ENCODE peak calls at places on chromosomes 1 and 21, in six cellular contexts. V is ovary; S is stimulated activated CD8-positive, alpha-beta memory T cell treated with anti-CD3 and anti-CD28 coated beads, Interleukin-4, amount 100 ng/mL, for 4 hours; C is CD8-positive, alpha-beta T cell; R is GOT3; D is stimulated activated CD4-positive, alpha-beta T cell treated with anti-CD3 and anti-CD28 coated beads, Interleukin-12 subunit alpha, Interleukin-12 subunit beta, amount 100 ng/mL, for 4 hours. J is an unnamed sample.

GRCh38 chr21:32562915-32563314 is 22.4 kb downstream of the TCP10L start:
- DNase-seq in V (no peak), S (no peak), C (no peak), R (no peak), D (no peak), J (no peak)

GRCh38 chr1:100736766-100737165 is 17.2 kb downstream of the VCAM1 start:
- DNase-seq in V (no peak), S (no peak), C (no peak), R (no peak), D (no peak), J (no peak)

GRCh38 chr1:9827558-9828185 is 3.9 kb upstream of the CLSTN1 start:
- DNase-seq in V (no peak), S (no peak), C (no peak), R (no peak), D (no peak), J (no peak)

GRCh38 chr21:38346286-38346685 is 89.5 kb downstream of the KCNJ15 start:
- DNase-seq in V (no peak), S (no peak), C (no peak), R (no peak), D (no peak), J (no peak)

GRCh38 chr1:44484155-44484688 is 79.2 kb downstream of the RNF220 start:
- DNase-seq in V (no peak), S (no peak), C (no peak), R (no peak), D (no peak), J (no peak)

GRCh38 chr1:55542901-55543504 is 327.8 kb upstream of the USP24 start:
- DNase-seq in V (no peak), S (no peak), C (no peak), R (no peak), D (no peak), J (no peak)

GRCh38 chr1:22508991-22509390 is 54.3 kb upstream of the EPHA8 start:
- DNase-seq in V (no peak), S (no peak), C (no peak), R (no peak), D (no peak), J (no peak)

GRCh38 chr1:76090284-76091180 is 16.0 kb downstream of the ST6GALNAC3 start:
- DNase-seq in V (no peak), S (no peak), C (no peak), R (no peak), D (no peak), J (no peak)

GRCh38 chr1:60914982-60915381 is 167.4 kb upstream of the NFIA start:
- DNase-seq in V (no peak), S (no peak), C (no peak), R (no peak), D (no peak), J (no peak)

GRCh38 chr1:173914366-173914871 is 2.7 kb downstream of the SERPINC1 start:
- DNase-seq in V (no peak), S (no peak), C (no peak), R (no peak), D (no peak), J (no peak)

GRCh38 chr1:188027613-188028012 is 1198.9 kb downstream of the PLA2G4A start:
- DNase-seq in V (no peak), S (no peak), C (no peak), R (no peak), D (no peak), J (no peak)

GRCh38 chr1:154557248-154557938 is 1.1 kb downstream of the UBE2Q1 start:
- DNase-seq in V (no peak), S (no peak), C (no peak), R (no peak), D (no peak), J (no peak)

GRCh38 chr1:192993426-192994085 is 65.6 kb downstream of the UCHL5 start:
- DNase-seq in V (no peak), S (no peak), C (no peak), R (no peak), D (no peak), J (no peak)

GRCh38 chr1:205030916-205031315 is 12.1 kb upstream of the CNTN2 start:
- DNase-seq in V (no peak), S (no peak), C (no peak), R (no peak), D (no peak), J (no peak)

GRCh38 chr1:200028586-200029034 is 1.1 kb downstream of the NR5A2 start:
- DNase-seq in V (no peak), S (no peak), C (no peak), R (no peak), D (no peak), J (no peak)

GRCh38 chr1:99814373-99814900 is 35.7 kb upstream of the AGL start:
- DNase-seq in V (no peak), S (no peak), C (no peak), R (no peak), D (no peak), J (no peak)

GRCh38 chr21:36791150-36791549 is 92.2 kb downstream of the SIM2 start:
- DNase-seq in V (no peak), S (no peak), C (no peak), R (no peak), D (no peak), J (no peak)

GRCh38 chr1:85850238-85850637 is 142.0 kb upstream of the ZNHIT6 start:
- DNase-seq in V (no peak), S (no peak), C (no peak), R (no peak), D (no peak), J (no peak)

GRCh38 chr1:83901547-83902155 is 97.3 kb downstream of the TTLL7 start:
- DNase-seq in V (no peak), S (no peak), C (no peak), R (no peak), D (no peak), J (no peak)

GRCh38 chr1:192445849-192446489 is 129.2 kb downstream of the RGS21 start:
- DNase-seq in V (peak), S (peak), C (peak), R (no peak), D (peak), J (peak)

GRCh38 chr1:221630236-221630635 is 111.7 kb downstream of the DUSP10 start:
- DNase-seq in V (no peak), S (no peak), C (no peak), R (no peak), D (no peak), J (no peak)

GRCh38 chr1:201741763-201742342 is 87.1 kb upstream of the IPO9 start:
- DNase-seq in V (no peak), S (no peak), C (no peak), R (no peak), D (no peak), J (no peak)

GRCh38 chr1:210654176-210654786 is 325.6 kb downstream of the HHAT start:
- DNase-seq in V (no peak), S (no peak), C (no peak), R (no peak), D (no peak), J (no peak)

J was measured in sigmoid colon.